ENCODE peak calls at places on chromosomes 4 and X, in eight cellular contexts. V is psoas muscle, A is fibroblast of mammary gland, Y is left ventricle myocardium inferior, I is HAP-1, C is GM12865, D is fibroblast of pulmonary artery, H is mammary epithelial cell. B is an unnamed sample.
A peak's percentile ranks its signal among the peaks of the same experiment; 100 is the strongest.

GRCh38 chr4:56976283-56976877 is 1.0 kb downstream of the NOA1 start:
- DNase-seq in V (no peak), A (no peak), Y (no peak), I (peak; percentile 29), C (peak; percentile 17), D (no peak), H (peak; percentile 9), B (no peak)

GRCh38 chrX:103063191-103063845 is 653 bp downstream of the BEX1 start:
- DNase-seq in V (no peak), A (peak; percentile 30), Y (no peak), I (no peak), C (no peak), D (peak; percentile 55), H (peak; percentile 9), B (no peak)

GRCh38 chrX:7149421-7149820 is 1.5 kb upstream of the PUDP start:
- DNase-seq in V (no peak), A (no peak), Y (no peak), I (no peak), C (peak; percentile 29), D (no peak), H (no peak), B (no peak)

GRCh38 chrX:71365356-71365875 is 741 bp upstream of the TAF1 start:
- DNase-seq in V (no peak), A (no peak), Y (no peak), I (no peak), C (no peak), D (no peak), H (no peak), B (no peak)

GRCh38 chrX:44568196-44568595 is 25.5 kb upstream of the FUNDC1 start:
- DNase-seq in V (no peak), A (peak; percentile 12), Y (no peak), I (no peak), C (no peak), D (peak; percentile 21), H (no peak), B (no peak)

GRCh38 chrX:103879339-103879738 is 47.3 kb upstream of the RAB9B start:
- DNase-seq in V (no peak), A (peak; percentile 45), Y (no peak), I (no peak), C (no peak), D (peak; percentile 26), H (peak; percentile 51), B (no peak)

GRCh38 chr4:128768373-128768996 is 41.0 kb upstream of the JADE1 start:
- DNase-seq in V (no peak), A (no peak), Y (no peak), I (no peak), C (no peak), D (peak; percentile 42), H (no peak), B (no peak)

GRCh38 chr4:162644346-162644745 is 480.5 kb upstream of the FSTL5 start:
- DNase-seq in V (no peak), A (no peak), Y (no peak), I (no peak), C (no peak), D (peak; percentile 3), H (no peak), B (peak; percentile 8)

GRCh38 chrX:2463973-2464676 is 36.7 kb downstream of the DHRSX start:
- DNase-seq in V (no peak), A (no peak), Y (no peak), I (peak; percentile 88), C (no peak), D (no peak), H (no peak), B (no peak)

GRCh38 chrX:48076343-48076742 is 4.9 kb upstream of the ZNF630 start:
- DNase-seq in V (no peak), A (no peak), Y (no peak), I (no peak), C (peak; percentile 9), D (no peak), H (no peak), B (no peak)

GRCh38 chrX:48071064-48071985 is at the start of gene ZNF630:
- DNase-seq in V (peak; percentile 61), A (peak; percentile 26), Y (peak; percentile 75), I (no peak), C (peak; percentile 85), D (peak; percentile 49), H (peak; percentile 47), B (peak; percentile 1)

GRCh38 chrX:48068096-48068887 is 3.1 kb downstream of the ZNF630 start:
- DNase-seq in V (no peak), A (no peak), Y (no peak), I (no peak), C (no peak), D (no peak), H (no peak), B (no peak)

DNA sequence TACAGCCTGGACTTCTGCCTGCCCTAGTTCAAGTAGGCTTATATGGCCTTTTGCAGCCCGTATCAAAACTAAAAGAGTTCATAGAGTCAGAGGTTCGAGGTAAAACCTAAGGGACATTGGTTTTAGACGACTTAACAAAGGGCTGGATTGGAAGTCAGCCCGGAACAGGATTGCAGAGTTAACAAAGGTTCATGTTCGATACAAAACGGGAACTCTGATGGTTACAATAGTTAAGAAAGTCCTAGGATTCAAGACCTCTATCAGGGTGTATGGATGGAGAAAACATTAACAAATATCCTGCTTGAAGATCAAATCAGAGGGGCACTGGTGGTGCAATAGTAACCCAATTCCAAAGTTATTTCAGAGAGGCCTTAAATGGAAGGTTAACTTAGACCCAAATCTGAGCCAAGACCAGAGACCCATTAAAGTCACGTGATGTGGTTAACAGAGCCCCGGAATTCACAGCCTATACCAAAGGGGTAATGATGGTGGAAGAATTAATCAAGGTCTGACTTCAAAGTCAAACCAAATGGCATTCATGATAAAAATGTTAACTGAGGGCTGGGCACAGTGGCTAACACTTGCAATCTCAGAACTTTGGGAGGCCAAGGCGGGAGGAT is 656 bp upstream of the ZNF630 start:
- DNase-seq in V (no peak), A (no peak), Y (no peak), I (no peak), C (no peak), D (no peak), H (no peak), B (no peak)
- H3K4me3 ChIP-seq in V (peak overlapping the region; percentile 76), A (peak overlapping the region; percentile 65), Y (peak overlapping the region; percentile 75), I (no peak overlapping the region), C (peak overlapping the region; percentile 83), D (peak overlapping the region; percentile 64), H (no peak overlapping the region), B (peak overlapping the region; percentile 56)

GRCh38 chr4:136922066-136922465 is 610.2 kb downstream of the PCDH18 start:
- DNase-seq in V (no peak), A (no peak), Y (no peak), I (no peak), C (no peak), D (no peak), H (no peak), B (no peak)

GRCh38 chr4:136917312-136918110 is 614.8 kb downstream of the PCDH18 start:
- DNase-seq in V (no peak), A (no peak), Y (no peak), I (no peak), C (no peak), D (no peak), H (no peak), B (no peak)

GRCh38 chr4:136920092-136920491 is 612.2 kb downstream of the PCDH18 start:
- DNase-seq in V (no peak), A (no peak), Y (no peak), I (no peak), C (no peak), D (no peak), H (no peak), B (no peak)

GRCh38 chr4:136918772-136919171 is 613.5 kb downstream of the PCDH18 start:
- DNase-seq in V (no peak), A (no peak), Y (no peak), I (no peak), C (no peak), D (no peak), H (no peak), B (peak; percentile 18)
- H3K4me3 ChIP-seq in V (no peak overlapping the region), A (no peak overlapping the region), Y (no peak overlapping the region), I (no peak overlapping the region), C (no peak overlapping the region), D (no peak overlapping the region), H (no peak overlapping the region), B (no peak overlapping the region)

DNA sequence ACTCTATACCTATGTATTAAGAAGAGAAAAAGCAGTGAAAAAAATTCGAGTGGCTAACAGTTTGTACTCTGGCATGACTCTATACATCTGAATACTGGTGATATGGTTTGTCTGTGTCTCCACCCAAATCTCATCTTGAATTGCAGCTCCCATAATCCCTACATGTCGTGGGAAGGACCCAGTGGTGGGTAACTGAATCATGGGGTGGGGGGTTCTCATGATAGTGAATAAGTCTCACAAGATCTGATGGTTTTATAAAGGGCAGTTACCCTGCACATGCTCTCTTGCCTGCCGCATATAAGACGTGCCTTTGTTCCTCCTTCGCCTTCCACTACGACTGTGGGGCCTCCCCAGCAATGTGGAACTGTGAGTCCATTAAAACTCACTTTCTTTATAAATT is 70.4 kb downstream of the LRBA start:
- DNase-seq in V (no peak), A (no peak), Y (no peak), I (no peak), C (no peak), D (no peak), H (no peak), B (no peak)
- H3K4me3 ChIP-seq in V (no peak overlapping the region), A (no peak overlapping the region), Y (no peak overlapping the region), I (no peak overlapping the region), C (no peak overlapping the region), D (no peak overlapping the region), H (no peak overlapping the region), B (no peak overlapping the region)

GRCh38 chr4:169229571-169230028 is 41.2 kb downstream of the SH3RF1 start:
- DNase-seq in V (no peak), A (peak; percentile 98), Y (no peak), I (no peak), C (no peak), D (peak; percentile 92), H (peak; percentile 88), B (peak; percentile 90)

GRCh38 chr4:169228076-169228475 is 42.7 kb downstream of the SH3RF1 start:
- DNase-seq in V (no peak), A (no peak), Y (no peak), I (no peak), C (no peak), D (no peak), H (no peak), B (no peak)

GRCh38 chr4:169234137-169234855 is 36.5 kb downstream of the SH3RF1 start:
- DNase-seq in V (no peak), A (no peak), Y (no peak), I (no peak), C (no peak), D (no peak), H (peak; percentile 72), B (no peak)

GRCh38 chr4:169226565-169226964 is 44.2 kb downstream of the SH3RF1 start:
- DNase-seq in V (no peak), A (peak; percentile 19), Y (no peak), I (no peak), C (no peak), D (no peak), H (no peak), B (no peak)

DNA sequence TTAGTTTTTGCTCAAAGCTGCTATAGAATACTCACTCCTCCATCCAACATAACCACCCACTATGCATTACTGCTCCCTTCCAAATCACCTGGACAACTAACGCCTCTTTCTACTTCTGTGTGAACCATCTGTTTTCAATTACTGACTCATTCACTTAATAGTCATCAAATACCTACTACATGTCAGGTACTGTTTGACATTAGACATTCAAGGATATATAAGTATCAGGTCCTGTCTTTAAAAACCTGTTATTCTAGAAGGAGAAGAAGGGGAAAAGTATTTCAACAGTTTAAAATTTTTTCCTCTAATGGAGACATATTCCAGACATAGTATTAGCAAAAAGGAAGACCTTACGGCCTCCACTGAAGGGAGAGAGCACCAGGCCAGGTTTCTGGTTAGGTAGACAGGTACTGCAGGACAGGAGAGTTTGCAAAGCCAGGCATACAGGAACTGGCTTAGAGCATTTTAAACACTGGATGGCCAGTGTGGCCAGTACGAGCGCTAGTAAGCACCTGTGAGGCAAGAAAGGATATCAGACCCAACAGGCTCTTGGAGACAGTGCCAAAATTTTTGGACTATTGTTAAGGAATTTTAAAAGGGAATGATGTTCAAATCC is 39.0 kb downstream of the SH3RF1 start:
- DNase-seq in V (no peak), A (no peak), Y (no peak), I (no peak), C (no peak), D (no peak), H (peak; percentile 89), B (no peak)
- H3K4me3 ChIP-seq in V (no peak overlapping the region), A (no peak overlapping the region), Y (no peak overlapping the region), I (no peak overlapping the region), C (no peak overlapping the region), D (no peak overlapping the region), H (no peak overlapping the region), B (no peak overlapping the region)